ENCODE peak calls at places on chromosomes 6 and 20, in four cellular contexts. One of them, this sample, is unnamed.

GRCh38 chr6:17086469-17086868 is 15.4 kb upstream of the STMND1 start:
- DNase-seq in adrenal gland: peak
- DNase-seq in IMR-90: peak
- DNase-seq in HCT116: peak
- DNase-seq in this sample: peak

GRCh38 chr6:129502261-129502660 is 207.7 kb downstream of the ARHGAP18 start:
- DNase-seq in HCT116: no peak
- DNase-seq in adrenal gland: no peak
- DNase-seq in IMR-90: peak
- DNase-seq in this sample: no peak

GRCh38 chr20:53260591-53260990 is 288.4 kb downstream of the TSHZ2 start:
- DNase-seq in IMR-90: no peak
- DNase-seq in adrenal gland: no peak
- DNase-seq in HCT116: no peak
- DNase-seq in this sample: no peak

GRCh38 chr20:11305406-11305805 is 612.3 kb upstream of the BTBD3 start:
- DNase-seq in HCT116: no peak
- DNase-seq in adrenal gland: no peak
- DNase-seq in IMR-90: peak
- DNase-seq in this sample: no peak

GRCh38 chr6:27111743-27112142 is 135.8 kb upstream of the PRSS16 start:
- DNase-seq in IMR-90: no peak
- DNase-seq in HCT116: no peak
- DNase-seq in adrenal gland: no peak
- DNase-seq in this sample: no peak

GRCh38 chr6:167778497-167779122 is 48.1 kb upstream of the AFDN start:
- DNase-seq in HCT116: no peak
- DNase-seq in adrenal gland: no peak
- DNase-seq in IMR-90: no peak
- DNase-seq in this sample: peak

GRCh38 chr6:101578306-101578705 is 184.8 kb downstream of the GRIK2 start:
- DNase-seq in adrenal gland: no peak
- DNase-seq in IMR-90: no peak
- DNase-seq in HCT116: no peak
- DNase-seq in this sample: no peak

GRCh38 chr6:158232445-158233213 is 64.5 kb downstream of the GTF2H5 start:
- DNase-seq in HCT116: no peak
- DNase-seq in IMR-90: peak
- DNase-seq in adrenal gland: peak
- DNase-seq in this sample: peak

GRCh38 chr20:36082516-36082915 is 72.0 kb upstream of the EPB41L1 start:
- DNase-seq in HCT116: no peak
- DNase-seq in adrenal gland: no peak
- DNase-seq in IMR-90: no peak
- DNase-seq in this sample: no peak

GRCh38 chr6:29723666-29724588 is 693 bp downstream of the HLA-F start:
- DNase-seq in HCT116: no peak
- DNase-seq in adrenal gland: peak
- DNase-seq in IMR-90: no peak
- DNase-seq in this sample: peak

GRCh38 chr20:41133709-41134361 is 3.5 kb upstream of the PLCG1 start:
- DNase-seq in HCT116: no peak
- DNase-seq in IMR-90: peak
- DNase-seq in adrenal gland: peak
- DNase-seq in this sample: no peak

GRCh38 chr6:145206247-145206907 is 528.9 kb downstream of the EPM2A start:
- DNase-seq in HCT116: no peak
- DNase-seq in adrenal gland: peak
- DNase-seq in IMR-90: peak
- DNase-seq in this sample: no peak

GRCh38 chr6:80548496-80548895 is 442.0 kb downstream of the BCKDHB start:
- DNase-seq in adrenal gland: no peak
- DNase-seq in IMR-90: peak
- DNase-seq in HCT116: no peak
- DNase-seq in this sample: no peak

GRCh38 chr6:14635195-14635594 is 517.6 kb downstream of the CD83 start:
- DNase-seq in IMR-90: no peak
- DNase-seq in adrenal gland: no peak
- DNase-seq in HCT116: no peak
- DNase-seq in this sample: no peak

GRCh38 chr6:132063738-132064137 is 112.6 kb upstream of the CCN2 start:
- DNase-seq in HCT116: peak
- DNase-seq in IMR-90: peak
- DNase-seq in adrenal gland: no peak
- DNase-seq in this sample: no peak

GRCh38 chr6:2351807-2352431 is 106.5 kb upstream of the GMDS start:
- DNase-seq in IMR-90: peak
- DNase-seq in adrenal gland: no peak
- DNase-seq in HCT116: no peak
- DNase-seq in this sample: no peak

GRCh38 chr6:151765444-151765886 is 42.0 kb upstream of the ESR1 start:
- DNase-seq in IMR-90: peak
- DNase-seq in HCT116: peak
- DNase-seq in adrenal gland: peak
- DNase-seq in this sample: peak

GRCh38 chr20:36439040-36439730 is 102.1 kb upstream of the MYL9 start:
- DNase-seq in adrenal gland: peak
- DNase-seq in HCT116: peak
- DNase-seq in IMR-90: peak
- DNase-seq in this sample: peak

GRCh38 chr6:155190667-155191066 is 73.1 kb upstream of the CLDN20 start:
- DNase-seq in adrenal gland: no peak
- DNase-seq in IMR-90: no peak
- DNase-seq in HCT116: no peak
- DNase-seq in this sample: no peak

GRCh38 chr6:155187096-155187495 is 76.7 kb upstream of the CLDN20 start:
- DNase-seq in adrenal gland: no peak
- DNase-seq in IMR-90: no peak
- DNase-seq in HCT116: no peak
- DNase-seq in this sample: no peak

GRCh38 chr6:155186052-155186658 is 77.7 kb upstream of the CLDN20 start:
- DNase-seq in HCT116: no peak
- DNase-seq in adrenal gland: no peak
- DNase-seq in IMR-90: peak
- DNase-seq in this sample: no peak

GRCh38 chr6:155188707-155189496 is 74.9 kb upstream of the CLDN20 start:
- DNase-seq in adrenal gland: no peak
- DNase-seq in HCT116: no peak
- DNase-seq in IMR-90: peak
- DNase-seq in this sample: no peak

DNA sequence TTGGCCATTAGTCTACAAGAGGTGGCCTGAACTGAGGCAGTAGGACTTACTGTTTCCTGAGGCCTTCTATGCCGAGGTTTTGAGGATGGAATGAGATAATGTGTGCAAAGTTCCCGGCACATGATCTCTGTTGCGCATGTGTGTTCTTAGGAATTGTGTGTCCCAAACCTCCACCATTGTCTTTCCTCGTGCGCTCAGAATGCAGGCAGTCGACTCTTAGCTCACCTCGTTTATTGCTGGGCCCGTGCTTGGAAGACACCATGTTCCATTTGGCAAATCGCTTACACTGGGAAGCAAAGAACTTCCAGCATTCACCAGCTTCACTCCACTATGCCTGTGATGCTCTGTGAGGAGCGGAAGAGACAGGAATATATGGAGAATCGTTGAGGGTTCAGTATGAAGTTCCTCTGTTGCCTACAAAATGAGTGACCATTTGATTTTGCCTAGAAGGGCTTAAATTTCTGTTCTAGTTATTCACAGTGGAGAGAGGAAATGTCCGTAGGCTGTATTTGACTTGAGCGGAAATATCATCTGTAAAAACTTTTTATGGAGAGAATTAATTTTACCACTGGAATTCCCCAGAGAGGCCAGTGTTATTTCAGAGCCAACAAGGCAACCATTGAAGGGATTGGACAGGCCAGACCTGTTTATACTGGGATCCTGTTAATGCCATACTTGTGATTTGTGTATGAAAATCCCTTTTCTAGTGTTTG is 75.7 kb upstream of the CLDN20 start:
- DNase-seq in IMR-90: peak
- DNase-seq in HCT116: no peak
- DNase-seq in adrenal gland: no peak
- DNase-seq in this sample: no peak
- H3K4me3 ChIP-seq in IMR-90: no peak
- H3K4me3 ChIP-seq in HCT116: no peak
- H3K4me3 ChIP-seq in adrenal gland: no peak
- H3K4me3 ChIP-seq in this sample: no peak

GRCh38 chr20:25017257-25017803 is 24.8 kb upstream of the APMAP start:
- DNase-seq in IMR-90: no peak
- DNase-seq in HCT116: no peak
- DNase-seq in adrenal gland: no peak
- DNase-seq in this sample: peak
- TF ChIP-seq POLR2A in IMR-90: no peak
- TF ChIP-seq POLR2A in HCT116: no peak
- TF ChIP-seq POLR2A in adrenal gland: no peak
- TF ChIP-seq POLR2A in this sample: peak

GRCh38 chr6:100344761-100345160 is 120.0 kb downstream of the SIM1 start:
- DNase-seq in HCT116: no peak
- DNase-seq in adrenal gland: no peak
- DNase-seq in IMR-90: peak
- DNase-seq in this sample: no peak
- H3K4me3 ChIP-seq in HCT116: no peak
- H3K4me3 ChIP-seq in adrenal gland: no peak
- H3K4me3 ChIP-seq in IMR-90: no peak
- H3K4me3 ChIP-seq in this sample: no peak

GRCh38 chr6:41071923-41072835 is at the start of gene OARD1:
- DNase-seq in HCT116: peak
- DNase-seq in adrenal gland: peak
- DNase-seq in IMR-90: no peak
- DNase-seq in this sample: peak

GRCh38 chr6:41071501-41071922 is 644 bp downstream of the OARD1 start:
- DNase-seq in adrenal gland: no peak
- DNase-seq in IMR-90: peak
- DNase-seq in HCT116: no peak
- DNase-seq in this sample: peak

GRCh38 chr6:41073968-41074691 is 1.4 kb downstream of the NFYA start:
- DNase-seq in IMR-90: peak
- DNase-seq in adrenal gland: no peak
- DNase-seq in HCT116: no peak
- DNase-seq in this sample: no peak

GRCh38 chr6:41073203-41073967 is 611 bp downstream of the NFYA start:
- DNase-seq in IMR-90: peak
- DNase-seq in HCT116: peak
- DNase-seq in adrenal gland: peak
- DNase-seq in this sample: peak

DNA sequence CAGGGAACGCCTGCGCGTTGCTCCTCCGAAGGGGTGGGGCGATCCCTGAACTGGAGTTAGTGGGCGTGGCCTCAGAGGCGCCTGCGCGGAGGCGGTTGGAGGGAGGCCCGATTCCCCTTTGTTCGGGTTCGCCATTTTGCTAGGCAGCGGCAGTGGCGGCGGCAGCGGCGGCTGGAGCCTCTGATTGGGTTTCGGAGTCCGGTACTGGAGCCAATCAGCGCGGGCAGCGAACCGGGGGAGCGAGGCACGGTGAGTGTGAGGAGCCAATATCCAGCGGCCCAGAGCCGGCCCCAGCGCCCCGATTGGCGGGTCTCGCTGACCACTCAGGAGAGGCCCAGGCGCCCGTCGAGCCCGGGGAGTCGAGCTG is at the start of gene NFYA:
- DNase-seq in adrenal gland: no peak
- DNase-seq in IMR-90: peak
- DNase-seq in HCT116: no peak
- DNase-seq in this sample: no peak
- TF ChIP-seq POLR2A in adrenal gland: no peak
- TF ChIP-seq POLR2A in IMR-90: no peak
- TF ChIP-seq POLR2A in HCT116: no peak
- TF ChIP-seq POLR2A in this sample: peak

GRCh38 chr20:57265649-57266250 is 691 bp downstream of the BMP7 start:
- DNase-seq in adrenal gland: no peak
- DNase-seq in HCT116: no peak
- DNase-seq in IMR-90: no peak
- DNase-seq in this sample: peak
- H3K4me3 ChIP-seq in adrenal gland: no peak
- H3K4me3 ChIP-seq in HCT116: peak
- H3K4me3 ChIP-seq in IMR-90: no peak
- H3K4me3 ChIP-seq in this sample: peak